ENCODE peak calls at places on chromosomes 4 and X, in six cellular contexts. One of them, this sample, is unnamed.

GRCh38 chr4:24382381-24382780 is 202.0 kb downstream of the DHX15 start:
- DNase-seq in choroid plexus epithelial cell: no peak
- DNase-seq in upper lobe of left lung: no peak
- DNase-seq in transverse colon: no peak
- DNase-seq in hepatocyte: peak; percentile 48
- DNase-seq in astrocyte of the cerebellum: peak; percentile 51
- DNase-seq in this sample: no peak

GRCh38 chr4:74516321-74516720 is 71.4 kb downstream of the AREG start:
- DNase-seq in hepatocyte: no peak
- DNase-seq in transverse colon: no peak
- DNase-seq in upper lobe of left lung: no peak
- DNase-seq in choroid plexus epithelial cell: peak; percentile 76
- DNase-seq in astrocyte of the cerebellum: no peak
- DNase-seq in this sample: no peak

GRCh38 chr4:71404049-71404448 is 65.2 kb downstream of the SLC4A4 start:
- DNase-seq in astrocyte of the cerebellum: no peak
- DNase-seq in upper lobe of left lung: no peak
- DNase-seq in transverse colon: no peak
- DNase-seq in choroid plexus epithelial cell: no peak
- DNase-seq in hepatocyte: no peak
- DNase-seq in this sample: no peak

GRCh38 chr4:146699910-146700309 is 61.2 kb downstream of the POU4F2 start:
- DNase-seq in upper lobe of left lung: no peak
- DNase-seq in astrocyte of the cerebellum: no peak
- DNase-seq in hepatocyte: no peak
- DNase-seq in transverse colon: no peak
- DNase-seq in choroid plexus epithelial cell: no peak
- DNase-seq in this sample: no peak

GRCh38 chr4:154779362-154779947 is 1.6 kb upstream of the RBM46 start:
- DNase-seq in transverse colon: no peak
- DNase-seq in astrocyte of the cerebellum: peak; percentile 32
- DNase-seq in hepatocyte: peak; percentile 57
- DNase-seq in choroid plexus epithelial cell: peak; percentile 70
- DNase-seq in upper lobe of left lung: no peak
- DNase-seq in this sample: peak; percentile 10

GRCh38 chr4:53767503-53767902 is 176.2 kb upstream of the LNX1 start:
- DNase-seq in astrocyte of the cerebellum: peak; percentile 61
- DNase-seq in transverse colon: no peak
- DNase-seq in choroid plexus epithelial cell: peak; percentile 92
- DNase-seq in hepatocyte: no peak
- DNase-seq in upper lobe of left lung: no peak
- DNase-seq in this sample: peak; percentile 52

GRCh38 chr4:101500742-101501141 is 153.4 kb upstream of the PPP3CA start:
- DNase-seq in hepatocyte: no peak
- DNase-seq in astrocyte of the cerebellum: no peak
- DNase-seq in transverse colon: no peak
- DNase-seq in choroid plexus epithelial cell: no peak
- DNase-seq in upper lobe of left lung: no peak
- DNase-seq in this sample: no peak

GRCh38 chr4:103778221-103778620 is 58.4 kb upstream of the TACR3 start:
- DNase-seq in choroid plexus epithelial cell: no peak
- DNase-seq in hepatocyte: no peak
- DNase-seq in transverse colon: no peak
- DNase-seq in upper lobe of left lung: no peak
- DNase-seq in astrocyte of the cerebellum: no peak
- DNase-seq in this sample: no peak

GRCh38 chr4:168636506-168637176 is 139.8 kb downstream of the PALLD start:
- DNase-seq in upper lobe of left lung: no peak
- DNase-seq in choroid plexus epithelial cell: peak; percentile 83
- DNase-seq in hepatocyte: no peak
- DNase-seq in transverse colon: no peak
- DNase-seq in astrocyte of the cerebellum: no peak
- DNase-seq in this sample: no peak

GRCh38 chr4:123750044-123750443 is 353.4 kb downstream of the SPRY1 start:
- DNase-seq in hepatocyte: peak; percentile 71
- DNase-seq in transverse colon: no peak
- DNase-seq in astrocyte of the cerebellum: no peak
- DNase-seq in upper lobe of left lung: no peak
- DNase-seq in choroid plexus epithelial cell: peak; percentile 55
- DNase-seq in this sample: peak; percentile 22

GRCh38 chrX:114582264-114582632 is 1.6 kb upstream of the HTR2C start:
- DNase-seq in transverse colon: no peak
- DNase-seq in astrocyte of the cerebellum: no peak
- DNase-seq in choroid plexus epithelial cell: no peak
- DNase-seq in hepatocyte: no peak
- DNase-seq in upper lobe of left lung: no peak
- DNase-seq in this sample: no peak
- H3K4me3 ChIP-seq in transverse colon: no peak overlapping the region
- H3K4me3 ChIP-seq in astrocyte of the cerebellum: no peak overlapping the region
- H3K4me3 ChIP-seq in choroid plexus epithelial cell: no peak overlapping the region
- H3K4me3 ChIP-seq in hepatocyte: no peak overlapping the region
- H3K4me3 ChIP-seq in upper lobe of left lung: no peak overlapping the region
- H3K4me3 ChIP-seq in this sample: no peak overlapping the region

GRCh38 chrX:147079457-147079856 is 264.9 kb upstream of the CXorf51A start:
- DNase-seq in hepatocyte: no peak
- DNase-seq in transverse colon: no peak
- DNase-seq in choroid plexus epithelial cell: no peak
- DNase-seq in upper lobe of left lung: no peak
- DNase-seq in astrocyte of the cerebellum: no peak
- DNase-seq in this sample: no peak
- TF ChIP-seq CTCF in hepatocyte: no peak
- TF ChIP-seq CTCF in transverse colon: no peak
- TF ChIP-seq CTCF in choroid plexus epithelial cell: no peak
- TF ChIP-seq CTCF in upper lobe of left lung: no peak
- TF ChIP-seq CTCF in astrocyte of the cerebellum: no peak
- TF ChIP-seq CTCF in this sample: no peak

GRCh38 chrX:119755981-119756533 is 2.3 kb upstream of the SOWAHD start:
- DNase-seq in choroid plexus epithelial cell: no peak
- DNase-seq in transverse colon: peak; percentile 51
- DNase-seq in upper lobe of left lung: peak; percentile 34
- DNase-seq in hepatocyte: no peak
- DNase-seq in astrocyte of the cerebellum: no peak
- DNase-seq in this sample: no peak

GRCh38 chrX:119758682-119759332 is 419 bp downstream of the SOWAHD start:
- DNase-seq in upper lobe of left lung: no peak
- DNase-seq in astrocyte of the cerebellum: no peak
- DNase-seq in choroid plexus epithelial cell: no peak
- DNase-seq in transverse colon: peak; percentile 65
- DNase-seq in hepatocyte: peak; percentile 54
- DNase-seq in this sample: no peak

GRCh38 chrX:119757979-119758681 is at the start of gene SOWAHD:
- DNase-seq in transverse colon: peak; percentile 75
- DNase-seq in upper lobe of left lung: peak; percentile 62
- DNase-seq in hepatocyte: peak; percentile 72
- DNase-seq in astrocyte of the cerebellum: no peak
- DNase-seq in choroid plexus epithelial cell: no peak
- DNase-seq in this sample: no peak

GRCh38 chrX:119756926-119757635 is 1.3 kb upstream of the SOWAHD start:
- DNase-seq in transverse colon: peak; percentile 26
- DNase-seq in upper lobe of left lung: no peak
- DNase-seq in choroid plexus epithelial cell: no peak
- DNase-seq in hepatocyte: no peak
- DNase-seq in astrocyte of the cerebellum: no peak
- DNase-seq in this sample: no peak

DNA sequence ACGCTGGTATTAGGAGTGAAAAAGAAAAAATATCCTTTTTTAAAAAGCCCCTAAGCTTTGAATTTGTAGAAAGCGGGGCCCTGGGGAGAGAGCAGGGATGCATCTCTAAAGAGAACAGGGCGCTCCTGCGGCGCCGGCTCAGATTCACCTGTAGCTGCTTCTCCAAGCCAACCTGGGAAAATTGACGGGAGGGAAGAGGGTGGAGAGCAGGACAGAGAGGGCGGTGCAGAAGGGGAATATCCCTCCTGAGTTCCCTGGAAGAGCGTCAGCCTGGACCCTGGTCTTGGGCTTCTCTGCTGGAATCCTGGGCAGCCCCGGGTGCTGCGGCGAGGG is 776 bp upstream of the SOWAHD start:
- DNase-seq in hepatocyte: no peak
- DNase-seq in choroid plexus epithelial cell: no peak
- DNase-seq in astrocyte of the cerebellum: no peak
- DNase-seq in upper lobe of left lung: no peak
- DNase-seq in transverse colon: no peak
- DNase-seq in this sample: no peak
- H3K4me3 ChIP-seq in hepatocyte: no peak overlapping the region
- H3K4me3 ChIP-seq in choroid plexus epithelial cell: no peak overlapping the region
- H3K4me3 ChIP-seq in astrocyte of the cerebellum: no peak overlapping the region
- H3K4me3 ChIP-seq in upper lobe of left lung: no peak overlapping the region
- H3K4me3 ChIP-seq in transverse colon: peak overlapping the region; percentile 66
- H3K4me3 ChIP-seq in this sample: no peak overlapping the region

DNA sequence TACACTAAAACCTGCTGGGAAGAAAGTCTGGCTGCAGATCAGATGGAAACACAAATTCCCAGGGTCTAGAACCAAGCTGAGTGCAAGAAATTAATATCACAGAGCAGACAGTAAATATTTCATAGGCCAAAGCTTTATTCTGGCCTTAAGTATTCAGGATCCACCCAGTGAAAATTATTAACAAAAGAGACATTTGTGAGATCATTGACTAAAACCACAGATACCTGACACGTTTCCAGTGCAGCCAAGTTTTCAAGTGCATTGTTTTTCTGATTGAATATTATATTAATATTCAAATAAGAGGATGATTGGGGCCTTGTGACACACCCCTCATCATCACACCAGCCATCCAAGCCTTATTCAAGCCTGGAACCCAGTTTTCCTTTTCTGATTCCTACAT is 10.3 kb downstream of the ELOVL6 start:
- DNase-seq in upper lobe of left lung: no peak
- DNase-seq in astrocyte of the cerebellum: no peak
- DNase-seq in transverse colon: no peak
- DNase-seq in hepatocyte: no peak
- DNase-seq in choroid plexus epithelial cell: no peak
- DNase-seq in this sample: no peak
- TF ChIP-seq CTCF in upper lobe of left lung: no peak
- TF ChIP-seq CTCF in astrocyte of the cerebellum: no peak
- TF ChIP-seq CTCF in transverse colon: no peak
- TF ChIP-seq CTCF in hepatocyte: no peak
- TF ChIP-seq CTCF in choroid plexus epithelial cell: no peak
- TF ChIP-seq CTCF in this sample: no peak

GRCh38 chr4:152459326-152459725 is 76.6 kb downstream of the FBXW7 start:
- DNase-seq in transverse colon: no peak
- DNase-seq in choroid plexus epithelial cell: no peak
- DNase-seq in upper lobe of left lung: no peak
- DNase-seq in astrocyte of the cerebellum: no peak
- DNase-seq in hepatocyte: no peak
- DNase-seq in this sample: no peak
- H3K4me3 ChIP-seq in transverse colon: no peak overlapping the region
- H3K4me3 ChIP-seq in choroid plexus epithelial cell: no peak overlapping the region
- H3K4me3 ChIP-seq in upper lobe of left lung: no peak overlapping the region
- H3K4me3 ChIP-seq in astrocyte of the cerebellum: no peak overlapping the region
- H3K4me3 ChIP-seq in hepatocyte: no peak overlapping the region
- H3K4me3 ChIP-seq in this sample: no peak overlapping the region

GRCh38 chr4:44670466-44671199 is 7.6 kb upstream of the GUF1 start:
- DNase-seq in choroid plexus epithelial cell: no peak
- DNase-seq in astrocyte of the cerebellum: no peak
- DNase-seq in transverse colon: no peak
- DNase-seq in hepatocyte: peak; percentile 20
- DNase-seq in upper lobe of left lung: no peak
- DNase-seq in this sample: no peak
- TF ChIP-seq CTCF in choroid plexus epithelial cell: no peak
- TF ChIP-seq CTCF in astrocyte of the cerebellum: no peak
- TF ChIP-seq CTCF in transverse colon: no peak
- TF ChIP-seq CTCF in hepatocyte: no peak
- TF ChIP-seq CTCF in upper lobe of left lung: no peak
- TF ChIP-seq CTCF in this sample: no peak

This sample was measured in HFF-Myc.